ENCODE peak calls at places on chromosomes 1 and 21, in four cellular contexts. One of them, this sample, is unnamed.

GRCh38 chr1:56132520-56132919 is 446.8 kb downstream of the PLPP3 start:
- DNase-seq in HepG2: no peak
- DNase-seq in A549: no peak
- DNase-seq in GM12878: no peak
- DNase-seq in this sample: no peak

GRCh38 chr1:56410405-56410804 is 169.0 kb downstream of the PLPP3 start:
- DNase-seq in A549: no peak
- DNase-seq in HepG2: no peak
- DNase-seq in GM12878: no peak
- DNase-seq in this sample: no peak

GRCh38 chr1:72892461-72892860 is 610.1 kb upstream of the NEGR1 start:
- DNase-seq in HepG2: no peak
- DNase-seq in A549: no peak
- DNase-seq in GM12878: no peak
- DNase-seq in this sample: no peak

GRCh38 chr21:31201548-31201947 is 142.5 kb downstream of the TIAM1 start:
- DNase-seq in A549: no peak
- DNase-seq in HepG2: no peak
- DNase-seq in GM12878: peak
- DNase-seq in this sample: no peak

GRCh38 chr1:21623411-21623961 is 45.7 kb downstream of the RAP1GAP start:
- DNase-seq in HepG2: peak
- DNase-seq in GM12878: no peak
- DNase-seq in A549: peak
- DNase-seq in this sample: peak

GRCh38 chr1:117735045-117735992 is 129.5 kb downstream of the TENT5C start:
- DNase-seq in A549: peak
- DNase-seq in HepG2: peak
- DNase-seq in GM12878: peak
- DNase-seq in this sample: no peak

GRCh38 chr1:241902376-241903067 is 54.5 kb downstream of the EXO1 start:
- DNase-seq in GM12878: no peak
- DNase-seq in HepG2: no peak
- DNase-seq in A549: no peak
- DNase-seq in this sample: no peak

GRCh38 chr1:55246896-55247295 is 31.7 kb upstream of the USP24 start:
- DNase-seq in HepG2: no peak
- DNase-seq in GM12878: no peak
- DNase-seq in A549: no peak
- DNase-seq in this sample: no peak

GRCh38 chr1:180482425-180483275 is 19.7 kb downstream of the ACBD6 start:
- DNase-seq in HepG2: peak
- DNase-seq in GM12878: no peak
- DNase-seq in A549: peak
- DNase-seq in this sample: peak

GRCh38 chr1:234962340-234962989 is 166.2 kb downstream of the TOMM20 start:
- DNase-seq in A549: peak
- DNase-seq in HepG2: peak
- DNase-seq in GM12878: peak
- DNase-seq in this sample: peak

GRCh38 chr1:109793486-109794318 is 30.0 kb upstream of the EPS8L3 start:
- DNase-seq in HepG2: no peak
- DNase-seq in A549: no peak
- DNase-seq in GM12878: no peak
- DNase-seq in this sample: peak

GRCh38 chr1:24888061-24888970 is 41.8 kb downstream of the RUNX3 start:
- DNase-seq in GM12878: no peak
- DNase-seq in HepG2: no peak
- DNase-seq in A549: no peak
- DNase-seq in this sample: no peak

GRCh38 chr1:58325797-58326196 is 220.7 kb downstream of the OMA1 start:
- DNase-seq in A549: no peak
- DNase-seq in HepG2: no peak
- DNase-seq in GM12878: no peak
- DNase-seq in this sample: no peak

GRCh38 chr1:81760487-81761097 is 40.1 kb upstream of the ADGRL2 start:
- DNase-seq in GM12878: no peak
- DNase-seq in HepG2: no peak
- DNase-seq in A549: peak
- DNase-seq in this sample: peak

GRCh38 chr1:204075116-204075636 is 2.3 kb downstream of the SOX13 start:
- DNase-seq in HepG2: peak
- DNase-seq in A549: no peak
- DNase-seq in GM12878: no peak
- DNase-seq in this sample: no peak
- TF ChIP-seq PBX3 in HepG2: no peak
- TF ChIP-seq PBX3 in A549: no peak
- TF ChIP-seq PBX3 in GM12878: no peak
- TF ChIP-seq PBX3 in this sample: no peak

GRCh38 chr21:45308211-45309068 is 20.7 kb upstream of the POFUT2 start:
- DNase-seq in GM12878: no peak
- DNase-seq in A549: no peak
- DNase-seq in HepG2: peak
- DNase-seq in this sample: no peak
- TF ChIP-seq PBX3 in GM12878: no peak
- TF ChIP-seq PBX3 in A549: no peak
- TF ChIP-seq PBX3 in HepG2: no peak
- TF ChIP-seq PBX3 in this sample: no peak

DNA sequence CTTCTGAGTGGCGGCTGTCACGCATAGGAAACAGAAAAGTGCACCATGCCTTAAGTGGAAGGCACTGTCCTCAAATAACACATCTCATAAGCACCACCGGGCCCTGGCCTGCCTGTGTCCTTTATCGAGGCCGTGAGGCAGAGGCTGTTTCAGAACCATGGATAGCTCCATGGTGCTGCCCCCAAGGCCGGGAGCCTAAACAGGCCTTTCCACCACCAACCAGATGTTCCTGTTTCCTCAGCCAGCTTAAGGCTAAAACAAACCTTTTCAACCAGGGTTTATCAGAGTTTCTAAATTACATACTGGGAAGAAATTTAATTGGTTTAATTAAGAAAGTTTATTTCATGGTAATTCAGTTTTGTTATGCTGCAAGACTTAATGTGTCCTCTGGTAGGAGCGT is 114.4 kb downstream of the DMRTA2 start:
- DNase-seq in HepG2: peak
- DNase-seq in GM12878: no peak
- DNase-seq in A549: peak
- DNase-seq in this sample: peak
- TF ChIP-seq PBX3 in HepG2: no peak
- TF ChIP-seq PBX3 in GM12878: no peak
- TF ChIP-seq PBX3 in A549: no peak
- TF ChIP-seq PBX3 in this sample: no peak

DNA sequence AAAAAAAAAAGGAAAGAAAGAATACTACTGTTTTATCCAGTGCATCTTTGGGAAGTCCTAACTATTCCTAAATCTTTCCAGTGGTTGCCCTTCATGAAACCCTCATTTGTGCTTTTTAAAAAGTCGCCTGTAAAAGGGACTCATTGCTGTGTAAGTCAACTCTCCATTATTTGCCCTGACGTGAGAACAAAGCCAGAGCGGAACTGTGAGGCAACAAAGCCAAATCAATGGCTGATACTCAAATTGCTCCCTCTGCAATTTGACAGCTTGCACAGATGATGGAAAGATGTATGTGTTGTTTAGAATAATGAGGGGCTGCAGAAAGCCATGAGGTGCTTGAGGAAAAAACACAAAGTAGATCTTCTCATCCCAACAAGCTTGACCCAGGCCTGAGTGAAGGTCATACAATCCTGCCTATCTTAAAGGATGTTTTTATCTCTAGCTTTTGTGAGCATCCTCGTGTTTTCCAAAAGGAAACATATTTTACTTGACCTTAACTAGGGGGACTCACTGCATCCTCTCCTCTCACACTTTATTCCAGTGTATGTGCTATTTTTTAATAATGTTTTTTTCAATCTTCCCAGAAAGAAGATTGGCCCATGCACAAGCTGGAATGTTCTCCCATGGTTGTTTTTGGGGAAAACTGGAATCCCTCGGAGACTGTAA is 33.4 kb downstream of the SMYD2 start:
- DNase-seq in A549: no peak
- DNase-seq in GM12878: no peak
- DNase-seq in HepG2: no peak
- DNase-seq in this sample: no peak
- TF ChIP-seq PBX3 in A549: no peak
- TF ChIP-seq PBX3 in GM12878: no peak
- TF ChIP-seq PBX3 in HepG2: no peak
- TF ChIP-seq PBX3 in this sample: no peak

GRCh38 chr1:228370439-228370940 is 36.1 kb downstream of the TRIM11 start:
- DNase-seq in GM12878: no peak
- DNase-seq in HepG2: no peak
- DNase-seq in A549: no peak
- DNase-seq in this sample: no peak

GRCh38 chr1:228370941-228371740 is 35.5 kb downstream of the TRIM11 start:
- DNase-seq in GM12878: no peak
- DNase-seq in A549: no peak
- DNase-seq in HepG2: no peak
- DNase-seq in this sample: no peak

GRCh38 chr1:228367798-228368791 is 38.5 kb downstream of the TRIM11 start:
- DNase-seq in GM12878: no peak
- DNase-seq in A549: no peak
- DNase-seq in HepG2: peak
- DNase-seq in this sample: no peak

GRCh38 chr1:228368801-228369607 is 37.6 kb downstream of the TRIM11 start:
- DNase-seq in A549: no peak
- DNase-seq in GM12878: no peak
- DNase-seq in HepG2: no peak
- DNase-seq in this sample: no peak

DNA sequence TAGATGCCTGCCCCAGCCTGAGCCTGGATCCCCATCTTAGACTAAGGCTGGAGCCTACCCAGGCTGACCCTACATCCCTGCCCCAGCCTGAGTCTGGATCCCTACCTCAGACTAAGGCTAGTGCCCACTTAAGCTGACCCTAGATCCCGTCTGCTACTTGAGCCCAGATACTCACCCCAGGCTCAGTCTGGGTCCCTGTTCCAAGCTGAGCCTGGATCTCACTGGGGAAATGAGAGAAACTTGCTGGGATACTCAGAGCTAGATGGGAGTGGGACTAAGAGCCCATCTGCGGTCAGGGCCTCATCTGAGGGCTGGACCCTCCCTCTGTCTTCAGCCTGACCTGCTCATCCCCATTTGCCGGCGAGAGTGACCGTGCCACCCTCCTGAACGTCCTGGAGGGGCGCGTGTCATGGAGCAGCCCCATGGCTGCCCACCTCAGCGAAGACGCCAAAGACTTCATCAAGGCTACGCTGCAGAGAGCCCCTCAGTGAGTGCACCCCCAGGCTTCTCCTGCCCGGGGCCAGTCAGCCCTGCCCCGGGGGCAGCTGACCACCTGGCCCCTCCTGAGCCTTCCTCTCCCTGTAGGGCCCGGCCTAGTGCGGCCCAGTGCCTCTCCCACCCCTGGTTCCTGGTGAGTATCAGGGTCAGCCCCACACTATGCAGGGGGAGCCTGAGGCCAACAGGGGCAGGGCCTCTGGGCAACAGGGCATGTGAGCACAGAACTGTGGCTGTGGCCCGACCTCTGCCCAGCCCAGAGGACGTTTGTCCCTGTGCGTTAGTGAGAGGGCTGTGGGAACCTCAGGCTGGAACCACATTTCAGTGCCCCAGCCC is 36.8 kb downstream of the TRIM11 start:
- DNase-seq in A549: no peak
- DNase-seq in GM12878: no peak
- DNase-seq in HepG2: no peak
- DNase-seq in this sample: no peak
- TF ChIP-seq PBX3 in A549: no peak
- TF ChIP-seq PBX3 in GM12878: no peak
- TF ChIP-seq PBX3 in HepG2: no peak
- TF ChIP-seq PBX3 in this sample: no peak

DNA sequence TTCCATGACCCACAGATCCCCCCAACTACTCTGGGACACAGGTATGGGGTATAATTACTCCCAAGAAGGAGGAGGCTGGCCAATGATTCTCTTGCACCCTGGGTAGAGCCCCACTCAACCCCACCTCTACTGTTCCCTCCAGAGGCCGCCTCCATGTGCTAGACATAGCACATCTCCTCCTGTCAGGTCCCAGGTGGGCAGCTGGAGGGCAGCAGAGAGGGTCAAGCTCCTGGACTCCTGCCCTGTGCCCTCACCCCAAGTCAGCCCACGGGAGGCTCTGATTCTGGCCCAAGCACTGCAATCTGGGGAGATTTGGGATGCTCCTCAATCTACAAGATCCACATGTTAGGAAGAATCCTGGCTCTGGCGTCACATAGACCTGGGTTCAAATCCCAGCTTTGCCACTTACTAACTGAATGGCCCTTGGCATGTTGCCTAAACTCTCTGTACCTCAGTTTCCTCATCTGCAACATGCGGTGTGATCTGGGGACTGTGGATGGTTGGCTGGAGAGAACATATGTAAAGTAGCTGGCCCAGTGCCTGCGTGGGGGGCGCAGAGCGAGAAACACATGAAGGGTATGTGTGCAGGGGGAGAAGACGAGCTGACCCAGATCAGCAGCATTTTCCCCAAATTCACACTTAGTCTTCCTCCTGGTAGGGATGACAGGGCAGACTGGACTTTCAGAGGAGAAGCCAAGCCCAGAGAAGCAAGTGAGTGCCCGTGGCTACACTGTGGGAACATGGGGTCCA is 23.2 kb downstream of the TNNT2 start:
- DNase-seq in GM12878: no peak
- DNase-seq in HepG2: no peak
- DNase-seq in A549: no peak
- DNase-seq in this sample: no peak
- TF ChIP-seq PBX3 in GM12878: no peak
- TF ChIP-seq PBX3 in HepG2: no peak
- TF ChIP-seq PBX3 in A549: no peak
- TF ChIP-seq PBX3 in this sample: no peak